ENCODE peak calls at places on chromosomes 4 and X, in five cellular contexts. Q is natural killer cell treated with Interleukin-12 subunit alpha and Interleukin-12 subunit beta and Interleukin-15 and Interleukin-18, amount 100 ng/mL, for 72 hours; P is AG10803; C is naive thymus-derived CD4-positive, alpha-beta T cell; K is putamen. O is an unnamed sample.

GRCh38 chr4:180798016-180798574 is 1445.1 kb upstream of the TENM3 start:
- DNase-seq in Q (no peak), P (no peak), C (no peak), K (no peak), O (no peak)

GRCh38 chr4:158827475-158828085 is 58.8 kb downstream of the FNIP2 start:
- DNase-seq in Q (no peak), P (no peak), C (no peak), K (no peak), O (no peak)

GRCh38 chr4:108058685-108059440 is 69.2 kb downstream of the HADH start:
- DNase-seq in Q (no peak), P (peak; percentile 73), C (no peak), K (no peak), O (peak; percentile 87)

GRCh38 chr4:7390366-7390765 is 44.4 kb downstream of the PSAPL1 start:
- DNase-seq in Q (peak; percentile 37), P (no peak), C (no peak), K (no peak), O (no peak)

GRCh38 chr4:140757220-140757607 is 1.0 kb upstream of the TBC1D9 start:
- DNase-seq in Q (no peak), P (no peak), C (no peak), K (no peak), O (no peak)

GRCh38 chrX:11193035-11193469 is 81.9 kb downstream of the HCCS start:
- DNase-seq in Q (no peak), P (peak; percentile 40), C (no peak), K (no peak), O (no peak)

GRCh38 chr4:135485371-135485770 is 1283.8 kb upstream of the PABPC4L start:
- DNase-seq in Q (no peak), P (no peak), C (no peak), K (no peak), O (no peak)

GRCh38 chrX:109714340-109714958 is 18.6 kb downstream of the ACSL4 start:
- DNase-seq in Q (no peak), P (peak; percentile 65), C (no peak), K (no peak), O (peak; percentile 69)

GRCh38 chr4:132642196-132642817 is 506.8 kb upstream of the PCDH10 start:
- DNase-seq in Q (no peak), P (no peak), C (no peak), K (peak; percentile 25), O (peak; percentile 37)

GRCh38 chr4:73021634-73022033 is 47.9 kb downstream of the COX18 start:
- DNase-seq in Q (no peak), P (peak; percentile 34), C (no peak), K (peak; percentile 13), O (peak; percentile 64)

GRCh38 chrX:139448996-139449395 is 81.5 kb upstream of the F9 start:
- DNase-seq in Q (no peak), P (peak; percentile 23), C (no peak), K (no peak), O (no peak)

GRCh38 chr4:62930884-62931283 is 1478.4 kb downstream of the TECRL start:
- DNase-seq in Q (no peak), P (no peak), C (no peak), K (no peak), O (no peak)

GRCh38 chr4:180665994-180666818 is 1577.0 kb upstream of the TENM3 start:
- DNase-seq in Q (no peak), P (peak; percentile 31), C (peak; percentile 10), K (peak; percentile 51), O (peak; percentile 45)

GRCh38 chr4:19224820-19225219 is 1026.9 kb upstream of the SLIT2 start:
- DNase-seq in Q (no peak), P (peak; percentile 53), C (no peak), K (no peak), O (peak; percentile 34)

GRCh38 chr4:129926936-129927335 is 831.0 kb downstream of the C4orf33 start:
- DNase-seq in Q (no peak), P (no peak), C (no peak), K (peak; percentile 12), O (peak; percentile 9)

GRCh38 chrX:151000901-151001301 is 17.8 kb downstream of the HMGB3 start:
- DNase-seq in Q (no peak), P (peak; percentile 45), C (no peak), K (no peak), O (no peak)

GRCh38 chr4:113540859-113541258 is 220.7 kb downstream of the CAMK2D start:
- DNase-seq in Q (no peak), P (peak; percentile 28), C (no peak), K (no peak), O (no peak)

GRCh38 chr4:66028668-66029067 is 358.4 kb upstream of the EPHA5 start:
- DNase-seq in Q (no peak), P (no peak), C (no peak), K (no peak), O (no peak)

GRCh38 chr4:149029056-149029651 is 586.9 kb upstream of the NR3C2 start:
- DNase-seq in Q (no peak), P (no peak), C (no peak), K (no peak), O (no peak)

GRCh38 chr4:109408711-109409110 is 24.9 kb upstream of the SEC24B start:
- DNase-seq in Q (no peak), P (no peak), C (no peak), K (no peak), O (peak; percentile 62)

GRCh38 chr4:114654607-114655006 is 56.0 kb downstream of the UGT8 start:
- DNase-seq in Q (no peak), P (no peak), C (no peak), K (no peak), O (no peak)

GRCh38 chr4:17336524-17336941 is 175.4 kb downstream of the QDPR start:
- DNase-seq in Q (no peak), P (no peak), C (peak; percentile 81), K (no peak), O (no peak)

O was measured in HFFc6.